ENCODE peak calls at places on chromosomes 7 and 10, in ten cellular contexts. H, R, J, X, S, V, P, M, F and D are unnamed samples.

GRCh38 chr7:22858640-22859561 is 36.3 kb upstream of the TOMM7 start:
- DNase-seq in H (peak), R (no peak), J (no peak), X (peak), S (no peak), V (no peak), P (peak), M (peak), F (no peak), D (no peak)

GRCh38 chr7:2043316-2044039 is 189.3 kb downstream of the MAD1L1 start:
- DNase-seq in H (no peak), R (no peak), J (peak), X (no peak), S (no peak), V (no peak), P (no peak), M (no peak), F (no peak), D (no peak)

GRCh38 chr7:140581411-140581810 is 59.2 kb downstream of the DENND2A start:
- DNase-seq in H (no peak), R (no peak), J (no peak), X (no peak), S (no peak), V (no peak), P (no peak), M (no peak), F (no peak), D (no peak)

GRCh38 chr7:29588900-29589696 is 25.5 kb downstream of the PRR15 start:
- DNase-seq in H (peak), R (no peak), J (peak), X (peak), S (peak), V (no peak), P (peak), M (peak), F (no peak), D (no peak)

GRCh38 chr10:59864141-59864962 is 42.0 kb downstream of the CCDC6 start:
- DNase-seq in H (no peak), R (no peak), J (no peak), X (no peak), S (no peak), V (no peak), P (no peak), M (no peak), F (no peak), D (no peak)

GRCh38 chr10:126087274-126087673 is 190.9 kb downstream of the FANK1 start:
- DNase-seq in H (no peak), R (no peak), J (no peak), X (peak), S (no peak), V (no peak), P (no peak), M (no peak), F (no peak), D (no peak)

GRCh38 chr10:76902949-76903348 is 734.7 kb downstream of the KCNMA1 start:
- DNase-seq in H (no peak), R (no peak), J (peak), X (peak), S (peak), V (peak), P (no peak), M (peak), F (no peak), D (no peak)

GRCh38 chr7:54992876-54993490 is 25.8 kb upstream of the EGFR start:
- DNase-seq in H (no peak), R (no peak), J (no peak), X (no peak), S (no peak), V (no peak), P (no peak), M (no peak), F (no peak), D (no peak)

GRCh38 chr7:112596981-112597380 is 116.2 kb downstream of the LSMEM1 start:
- DNase-seq in H (no peak), R (no peak), J (no peak), X (no peak), S (no peak), V (no peak), P (no peak), M (no peak), F (no peak), D (no peak)

GRCh38 chr10:13990918-13991317 is 339.8 kb downstream of the FRMD4A start:
- DNase-seq in H (no peak), R (no peak), J (no peak), X (no peak), S (no peak), V (no peak), P (no peak), M (no peak), F (no peak), D (no peak)

GRCh38 chr10:80530251-80530650 is 7.5 kb upstream of the SH2D4B start:
- DNase-seq in H (peak), R (no peak), J (no peak), X (peak), S (no peak), V (no peak), P (no peak), M (peak), F (no peak), D (peak)

GRCh38 chr10:5748394-5748803 is 63.8 kb downstream of the TASOR2 start:
- DNase-seq in H (no peak), R (no peak), J (no peak), X (no peak), S (no peak), V (no peak), P (no peak), M (no peak), F (no peak), D (no peak)

GRCh38 chr10:97858001-97858439 is 8.4 kb downstream of the GOLGA7B start:
- DNase-seq in H (no peak), R (no peak), J (no peak), X (peak), S (no peak), V (no peak), P (no peak), M (no peak), F (no peak), D (no peak)

GRCh38 chr7:33722383-33723096 is 182.8 kb upstream of the BMPER start:
- DNase-seq in H (peak), R (no peak), J (peak), X (no peak), S (no peak), V (peak), P (no peak), M (peak), F (no peak), D (no peak)

GRCh38 chr10:97089209-97089865 is 96.4 kb downstream of the SLIT1 start:
- DNase-seq in H (no peak), R (no peak), J (peak), X (no peak), S (no peak), V (no peak), P (no peak), M (peak), F (no peak), D (no peak)

GRCh38 chr10:27368706-27369105 is 128.1 kb upstream of the ACBD5 start:
- DNase-seq in H (no peak), R (no peak), J (no peak), X (no peak), S (no peak), V (no peak), P (no peak), M (no peak), F (no peak), D (no peak)